ENCODE peak calls at places on chromosomes 12 and 14, in seven cellular contexts. V is NT2/D1, X is HCT116, T is HepG2, L is K562, D is H1, K is GM12878. G is an unnamed sample.
A peak's percentile ranks its signal among the peaks of the same experiment; 100 is the strongest.

GRCh38 chr12:46410495-46410894 is 37.9 kb upstream of the SLC38A2 start:
- DNase-seq in V (no peak), X (no peak), T (no peak), L (no peak), D (no peak), K (no peak), G (no peak)

GRCh38 chr12:41932470-41932991 is 212.1 kb downstream of the GXYLT1 start:
- DNase-seq in V (no peak), X (no peak), T (no peak), L (peak; percentile 43), D (no peak), K (no peak), G (peak; percentile 91)

GRCh38 chr12:40903040-40903439 is 210.8 kb downstream of the CNTN1 start:
- DNase-seq in V (no peak), X (no peak), T (no peak), L (no peak), D (no peak), K (no peak), G (no peak)

GRCh38 chr12:18580286-18580685 is 157.5 kb downstream of the PLCZ1 start:
- DNase-seq in V (no peak), X (no peak), T (no peak), L (no peak), D (no peak), K (no peak), G (no peak)

GRCh38 chr12:52603314-52603713 is 2.1 kb upstream of the KRT72 start:
- DNase-seq in V (no peak), X (peak; percentile 19), T (no peak), L (no peak), D (no peak), K (no peak), G (no peak)

GRCh38 chr14:64501326-64502171 is 2.1 kb downstream of the ZBTB25 start:
- DNase-seq in V (no peak), X (no peak), T (peak; percentile 55), L (no peak), D (no peak), K (no peak), G (peak; percentile 58)

GRCh38 chr12:123067654-123068053 is 83.2 kb downstream of the PITPNM2 start:
- DNase-seq in V (no peak), X (no peak), T (no peak), L (no peak), D (no peak), K (no peak), G (no peak)

GRCh38 chr14:99040047-99040446 is 231.9 kb downstream of the BCL11B start:
- DNase-seq in V (no peak), X (no peak), T (no peak), L (no peak), D (no peak), K (no peak), G (no peak)

GRCh38 chr12:56589783-56590182 is 40.3 kb downstream of the BAZ2A start:
- DNase-seq in V (no peak), X (no peak), T (no peak), L (no peak), D (no peak), K (no peak), G (no peak)

GRCh38 chr12:56593909-56594621 is 36.1 kb downstream of the BAZ2A start:
- DNase-seq in V (peak; percentile 71), X (peak; percentile 51), T (peak; percentile 35), L (peak; percentile 71), D (peak; percentile 61), K (no peak), G (peak; percentile 76)

GRCh38 chr12:56591111-56591510 is 39.0 kb downstream of the BAZ2A start:
- DNase-seq in V (no peak), X (no peak), T (no peak), L (no peak), D (no peak), K (no peak), G (no peak)

GRCh38 chr12:56590237-56590830 is 39.8 kb downstream of the BAZ2A start:
- DNase-seq in V (no peak), X (no peak), T (peak; percentile 41), L (peak; percentile 64), D (no peak), K (no peak), G (peak; percentile 38)

DNA sequence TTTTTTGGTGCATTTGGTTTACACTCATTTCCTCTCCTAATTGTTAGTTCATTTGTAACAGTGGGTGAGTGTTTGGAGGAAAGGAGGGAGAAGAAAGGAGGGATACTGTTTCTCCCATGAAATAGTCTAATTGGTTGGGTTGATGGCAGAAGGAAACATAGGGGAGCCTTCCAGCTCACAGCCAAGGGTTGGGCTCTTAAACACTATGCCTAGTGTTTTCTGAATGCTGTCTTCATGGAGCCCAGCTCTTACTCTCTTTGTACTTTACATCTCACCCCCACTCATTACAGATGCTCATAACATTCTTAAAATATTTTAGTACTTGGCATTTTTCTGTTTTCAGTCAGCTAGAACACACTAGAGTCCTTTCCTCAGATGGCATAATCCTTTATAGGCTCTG is 38.2 kb downstream of the BAZ2A start:
- DNase-seq in V (no peak), X (no peak), T (no peak), L (no peak), D (no peak), K (no peak), G (no peak)
- H3K36me3 ChIP-seq in V (peaks cover 60% of the 10 kb centered on the region), X (peaks cover 12% of the 10 kb centered on the region), T (no peaks in the 10 kb centered on the region), L (peaks cover 12% of the 10 kb centered on the region), D (peaks cover 2% of the 10 kb centered on the region), K (no peaks in the 10 kb centered on the region), G (peaks cover 30% of the 10 kb centered on the region)

GRCh38 chr14:77458249-77458950 is 507 bp downstream of the AHSA1 start:
- DNase-seq in V (peak; percentile 3), X (no peak), T (peak; percentile 40), L (peak; percentile 66), D (no peak), K (no peak), G (peak; percentile 59)
- TF ChIP-seq YY1 in V (no peak), X (no peak), T (no peak), L (no peak), D (no peak), K (no peak), G (no peak)

DNA sequence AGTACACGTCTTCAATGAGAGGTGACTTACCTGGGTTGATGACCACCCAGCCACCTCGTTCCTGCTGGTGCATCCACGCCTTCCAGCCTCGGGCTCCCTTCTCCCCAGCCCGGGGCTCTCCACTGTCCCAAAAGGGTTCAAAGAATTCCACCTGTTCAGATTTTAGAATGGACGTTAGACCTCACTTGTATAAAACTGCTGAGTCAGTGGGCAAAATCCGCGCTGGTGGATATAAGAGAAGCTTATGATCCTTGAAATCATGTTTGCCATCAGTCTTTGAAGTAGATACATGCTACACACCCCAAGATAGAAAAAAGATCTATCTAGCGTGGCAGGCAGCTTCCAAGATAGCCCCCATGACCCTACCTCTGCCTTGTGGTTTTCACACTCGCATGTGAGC is 33.5 kb downstream of the NRDE2 start:
- DNase-seq in V (no peak), X (no peak), T (no peak), L (no peak), D (no peak), K (no peak), G (no peak)
- H3K36me3 ChIP-seq in V (peaks cover 56% of the 10 kb centered on the region), X (peaks cover 19% of the 10 kb centered on the region), T (peaks cover 42% of the 10 kb centered on the region), L (peaks cover 52% of the 10 kb centered on the region), D (peaks cover 2% of the 10 kb centered on the region), K (no peaks in the 10 kb centered on the region), G (peaks cover 56% of the 10 kb centered on the region)

GRCh38 chr12:2481346-2481745 is 313.4 kb upstream of the FKBP4 start:
- DNase-seq in V (no peak), X (no peak), T (no peak), L (no peak), D (no peak), K (no peak), G (no peak)

GRCh38 chr12:2484141-2484776 is 310.5 kb upstream of the FKBP4 start:
- DNase-seq in V (no peak), X (no peak), T (no peak), L (no peak), D (no peak), K (no peak), G (no peak)

GRCh38 chr12:2483713-2484112 is 311.1 kb upstream of the FKBP4 start:
- DNase-seq in V (no peak), X (no peak), T (no peak), L (no peak), D (no peak), K (no peak), G (no peak)

GRCh38 chr12:2481951-2482350 is 312.8 kb upstream of the FKBP4 start:
- DNase-seq in V (no peak), X (no peak), T (no peak), L (no peak), D (no peak), K (no peak), G (no peak)

GRCh38 chr12:2482938-2483337 is 311.8 kb upstream of the FKBP4 start:
- DNase-seq in V (no peak), X (no peak), T (no peak), L (no peak), D (no peak), K (no peak), G (no peak)
- TF ChIP-seq YY1 in V (no peak), X (no peak), T (no peak), L (no peak), D (no peak), K (no peak), G (no peak)

GRCh38 chr12:132147423-132148367 is 3.4 kb downstream of the NOC4L start:
- DNase-seq in V (no peak), X (no peak), T (no peak), L (no peak), D (no peak), K (no peak), G (peak; percentile 13)

GRCh38 chr12:132146772-132147422 is 2.6 kb downstream of the NOC4L start:
- DNase-seq in V (no peak), X (no peak), T (no peak), L (no peak), D (no peak), K (no peak), G (peak; percentile 10)

GRCh38 chr12:132144115-132145071 is at the start of the genes DDX51 and NOC4L:
- DNase-seq in V (peak; percentile 96), X (peak; percentile 88), T (peak; percentile 81), L (peak; percentile 95), D (peak; percentile 79), K (peak; percentile 78), G (peak; percentile 99)

GRCh38 chr12:132145334-132145733 is 1.1 kb downstream of the NOC4L start:
- DNase-seq in V (no peak), X (no peak), T (no peak), L (no peak), D (no peak), K (no peak), G (peak; percentile 7)

DNA sequence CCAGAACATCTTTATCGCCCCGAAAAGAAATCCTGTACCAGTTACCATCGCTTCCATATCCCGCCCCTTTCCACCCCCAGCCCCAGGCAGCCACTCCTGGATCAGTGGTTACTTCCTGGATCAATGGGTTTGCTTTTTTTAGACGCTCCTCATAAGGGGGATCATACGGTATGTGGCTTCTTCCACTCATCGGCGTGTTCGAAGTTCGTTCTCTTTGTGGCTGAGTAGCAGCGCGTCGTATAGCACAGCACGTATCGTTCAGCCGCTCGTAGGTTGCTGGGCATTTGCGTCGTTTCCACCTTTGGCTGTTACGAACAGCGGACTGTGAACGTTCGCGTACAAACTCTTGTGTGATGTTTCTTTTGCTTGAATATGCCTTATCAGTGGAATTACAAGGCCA is 1.8 kb downstream of the NOC4L start:
- DNase-seq in V (no peak), X (no peak), T (no peak), L (no peak), D (no peak), K (no peak), G (no peak)
- H3K36me3 ChIP-seq in V (peaks cover 53% of the 10 kb centered on the region), X (peaks cover 9% of the 10 kb centered on the region), T (peaks cover 13% of the 10 kb centered on the region), L (peaks cover 55% of the 10 kb centered on the region), D (peaks cover 7% of the 10 kb centered on the region), K (peaks cover 8% of the 10 kb centered on the region), G (peaks cover 29% of the 10 kb centered on the region)

G was measured in SK-N-SH.